ENCODE peak calls at places on chromosomes 7 and 10, in ten cellular contexts. One of them, this sample, is unnamed.

GRCh38 chr7:158828343-158829020 is 827 bp downstream of the ESYT2 start:
- DNase-seq in fibroblast of lung: no peak
- DNase-seq in foreskin fibroblast: no peak
- DNase-seq in fibroblast of the aortic adventitia: no peak
- DNase-seq in heart right ventricle: peak
- DNase-seq in esophagus squamous epithelium: no peak
- DNase-seq in GM20000: peak
- DNase-seq in Peyer's patch: peak
- DNase-seq in CD8-positive, alpha-beta T cell: no peak
- DNase-seq in MCF 10A: no peak
- DNase-seq in this sample: no peak

GRCh38 chr7:35593896-35594295 is 101.0 kb downstream of the HERPUD2 start:
- DNase-seq in fibroblast of lung: no peak
- DNase-seq in foreskin fibroblast: no peak
- DNase-seq in fibroblast of the aortic adventitia: no peak
- DNase-seq in heart right ventricle: no peak
- DNase-seq in esophagus squamous epithelium: no peak
- DNase-seq in GM20000: peak
- DNase-seq in Peyer's patch: no peak
- DNase-seq in CD8-positive, alpha-beta T cell: no peak
- DNase-seq in MCF 10A: peak
- DNase-seq in this sample: no peak

GRCh38 chr10:99937630-99938029 is 72.1 kb downstream of the DNMBP start:
- DNase-seq in fibroblast of lung: no peak
- DNase-seq in foreskin fibroblast: no peak
- DNase-seq in fibroblast of the aortic adventitia: no peak
- DNase-seq in heart right ventricle: no peak
- DNase-seq in esophagus squamous epithelium: no peak
- DNase-seq in GM20000: peak
- DNase-seq in Peyer's patch: no peak
- DNase-seq in CD8-positive, alpha-beta T cell: no peak
- DNase-seq in MCF 10A: no peak
- DNase-seq in this sample: no peak

GRCh38 chr7:723541-723940 is 3.0 kb upstream of the DNAAF5 start:
- DNase-seq in fibroblast of lung: no peak
- DNase-seq in foreskin fibroblast: no peak
- DNase-seq in fibroblast of the aortic adventitia: no peak
- DNase-seq in heart right ventricle: no peak
- DNase-seq in esophagus squamous epithelium: no peak
- DNase-seq in GM20000: no peak
- DNase-seq in Peyer's patch: no peak
- DNase-seq in CD8-positive, alpha-beta T cell: no peak
- DNase-seq in MCF 10A: no peak
- DNase-seq in this sample: no peak

GRCh38 chr10:32446701-32447406 is 914 bp downstream of the CCDC7 start:
- DNase-seq in fibroblast of lung: peak
- DNase-seq in foreskin fibroblast: no peak
- DNase-seq in fibroblast of the aortic adventitia: peak
- DNase-seq in heart right ventricle: no peak
- DNase-seq in esophagus squamous epithelium: no peak
- DNase-seq in GM20000: peak
- DNase-seq in Peyer's patch: no peak
- DNase-seq in CD8-positive, alpha-beta T cell: no peak
- DNase-seq in MCF 10A: peak
- DNase-seq in this sample: no peak

GRCh38 chr7:158821173-158822021 is 7.9 kb downstream of the ESYT2 start:
- DNase-seq in fibroblast of lung: peak
- DNase-seq in foreskin fibroblast: peak
- DNase-seq in fibroblast of the aortic adventitia: peak
- DNase-seq in heart right ventricle: no peak
- DNase-seq in esophagus squamous epithelium: no peak
- DNase-seq in GM20000: no peak
- DNase-seq in Peyer's patch: no peak
- DNase-seq in CD8-positive, alpha-beta T cell: no peak
- DNase-seq in MCF 10A: peak
- DNase-seq in this sample: peak

GRCh38 chr10:63115732-63116383 is 17.3 kb upstream of the NRBF2 start:
- DNase-seq in fibroblast of lung: peak
- DNase-seq in foreskin fibroblast: peak
- DNase-seq in fibroblast of the aortic adventitia: peak
- DNase-seq in heart right ventricle: peak
- DNase-seq in esophagus squamous epithelium: no peak
- DNase-seq in GM20000: no peak
- DNase-seq in Peyer's patch: no peak
- DNase-seq in CD8-positive, alpha-beta T cell: no peak
- DNase-seq in MCF 10A: peak
- DNase-seq in this sample: peak

GRCh38 chr10:11093733-11094132 is 76.1 kb downstream of the CELF2 start:
- DNase-seq in fibroblast of lung: no peak
- DNase-seq in foreskin fibroblast: no peak
- DNase-seq in fibroblast of the aortic adventitia: no peak
- DNase-seq in heart right ventricle: no peak
- DNase-seq in esophagus squamous epithelium: no peak
- DNase-seq in GM20000: no peak
- DNase-seq in Peyer's patch: no peak
- DNase-seq in CD8-positive, alpha-beta T cell: no peak
- DNase-seq in MCF 10A: no peak
- DNase-seq in this sample: no peak

GRCh38 chr7:114631249-114631822 is 216.7 kb downstream of the FOXP2 start:
- DNase-seq in fibroblast of lung: no peak
- DNase-seq in foreskin fibroblast: no peak
- DNase-seq in fibroblast of the aortic adventitia: no peak
- DNase-seq in heart right ventricle: no peak
- DNase-seq in esophagus squamous epithelium: no peak
- DNase-seq in GM20000: no peak
- DNase-seq in Peyer's patch: no peak
- DNase-seq in CD8-positive, alpha-beta T cell: no peak
- DNase-seq in MCF 10A: no peak
- DNase-seq in this sample: no peak

GRCh38 chr7:25389489-25390106 is 161.3 kb upstream of the NPVF start:
- DNase-seq in fibroblast of lung: peak
- DNase-seq in foreskin fibroblast: peak
- DNase-seq in fibroblast of the aortic adventitia: peak
- DNase-seq in heart right ventricle: peak
- DNase-seq in esophagus squamous epithelium: no peak
- DNase-seq in GM20000: peak
- DNase-seq in Peyer's patch: no peak
- DNase-seq in CD8-positive, alpha-beta T cell: no peak
- DNase-seq in MCF 10A: peak
- DNase-seq in this sample: no peak

GRCh38 chr7:155754165-155754564 is 58.1 kb downstream of the SHH start:
- DNase-seq in fibroblast of lung: no peak
- DNase-seq in foreskin fibroblast: no peak
- DNase-seq in fibroblast of the aortic adventitia: no peak
- DNase-seq in heart right ventricle: no peak
- DNase-seq in esophagus squamous epithelium: no peak
- DNase-seq in GM20000: no peak
- DNase-seq in Peyer's patch: no peak
- DNase-seq in CD8-positive, alpha-beta T cell: no peak
- DNase-seq in MCF 10A: no peak
- DNase-seq in this sample: no peak

GRCh38 chr7:30225863-30226361 is 58.5 kb upstream of the ZNRF2 start:
- DNase-seq in fibroblast of lung: peak
- DNase-seq in foreskin fibroblast: no peak
- DNase-seq in fibroblast of the aortic adventitia: peak
- DNase-seq in heart right ventricle: peak
- DNase-seq in esophagus squamous epithelium: peak
- DNase-seq in GM20000: peak
- DNase-seq in Peyer's patch: no peak
- DNase-seq in CD8-positive, alpha-beta T cell: no peak
- DNase-seq in MCF 10A: peak
- DNase-seq in this sample: no peak

GRCh38 chr7:30147785-30148184 is 13.0 kb downstream of the MTURN start:
- DNase-seq in fibroblast of lung: no peak
- DNase-seq in foreskin fibroblast: no peak
- DNase-seq in fibroblast of the aortic adventitia: no peak
- DNase-seq in heart right ventricle: no peak
- DNase-seq in esophagus squamous epithelium: no peak
- DNase-seq in GM20000: no peak
- DNase-seq in Peyer's patch: no peak
- DNase-seq in CD8-positive, alpha-beta T cell: no peak
- DNase-seq in MCF 10A: no peak
- DNase-seq in this sample: no peak

GRCh38 chr10:129031233-129032150 is 435.5 kb upstream of the MGMT start:
- DNase-seq in fibroblast of lung: peak
- DNase-seq in foreskin fibroblast: no peak
- DNase-seq in fibroblast of the aortic adventitia: peak
- DNase-seq in heart right ventricle: peak
- DNase-seq in esophagus squamous epithelium: no peak
- DNase-seq in GM20000: peak
- DNase-seq in Peyer's patch: no peak
- DNase-seq in CD8-positive, alpha-beta T cell: no peak
- DNase-seq in MCF 10A: peak
- DNase-seq in this sample: no peak

GRCh38 chr7:76300210-76300731 is 2.2 kb upstream of the HSPB1 start:
- DNase-seq in fibroblast of lung: peak
- DNase-seq in foreskin fibroblast: peak
- DNase-seq in fibroblast of the aortic adventitia: peak
- DNase-seq in heart right ventricle: no peak
- DNase-seq in esophagus squamous epithelium: no peak
- DNase-seq in GM20000: no peak
- DNase-seq in Peyer's patch: peak
- DNase-seq in CD8-positive, alpha-beta T cell: no peak
- DNase-seq in MCF 10A: peak
- DNase-seq in this sample: peak

GRCh38 chr7:2431260-2431867 is 28.0 kb downstream of the CHST12 start:
- DNase-seq in fibroblast of lung: no peak
- DNase-seq in foreskin fibroblast: no peak
- DNase-seq in fibroblast of the aortic adventitia: no peak
- DNase-seq in heart right ventricle: no peak
- DNase-seq in esophagus squamous epithelium: no peak
- DNase-seq in GM20000: peak
- DNase-seq in Peyer's patch: no peak
- DNase-seq in CD8-positive, alpha-beta T cell: peak
- DNase-seq in MCF 10A: peak
- DNase-seq in this sample: no peak

GRCh38 chr7:46054290-46054689 is 133.2 kb upstream of the IGFBP3 start:
- DNase-seq in fibroblast of lung: no peak
- DNase-seq in foreskin fibroblast: no peak
- DNase-seq in fibroblast of the aortic adventitia: peak
- DNase-seq in heart right ventricle: peak
- DNase-seq in esophagus squamous epithelium: no peak
- DNase-seq in GM20000: no peak
- DNase-seq in Peyer's patch: no peak
- DNase-seq in CD8-positive, alpha-beta T cell: no peak
- DNase-seq in MCF 10A: no peak
- DNase-seq in this sample: no peak

GRCh38 chr10:82813856-82814255 is 938.9 kb downstream of the NRG3 start:
- DNase-seq in fibroblast of lung: peak
- DNase-seq in foreskin fibroblast: peak
- DNase-seq in fibroblast of the aortic adventitia: peak
- DNase-seq in heart right ventricle: no peak
- DNase-seq in esophagus squamous epithelium: no peak
- DNase-seq in GM20000: no peak
- DNase-seq in Peyer's patch: no peak
- DNase-seq in CD8-positive, alpha-beta T cell: no peak
- DNase-seq in MCF 10A: peak
- DNase-seq in this sample: peak

GRCh38 chr10:81498152-81498551 is 376.8 kb upstream of the NRG3 start:
- DNase-seq in fibroblast of lung: no peak
- DNase-seq in foreskin fibroblast: no peak
- DNase-seq in fibroblast of the aortic adventitia: no peak
- DNase-seq in heart right ventricle: no peak
- DNase-seq in esophagus squamous epithelium: no peak
- DNase-seq in GM20000: no peak
- DNase-seq in Peyer's patch: no peak
- DNase-seq in CD8-positive, alpha-beta T cell: no peak
- DNase-seq in MCF 10A: peak
- DNase-seq in this sample: no peak

GRCh38 chr10:35613597-35614226 is 8.6 kb downstream of the GJD4 start:
- DNase-seq in fibroblast of lung: peak
- DNase-seq in foreskin fibroblast: peak
- DNase-seq in fibroblast of the aortic adventitia: peak
- DNase-seq in heart right ventricle: no peak
- DNase-seq in esophagus squamous epithelium: no peak
- DNase-seq in GM20000: no peak
- DNase-seq in Peyer's patch: no peak
- DNase-seq in CD8-positive, alpha-beta T cell: no peak
- DNase-seq in MCF 10A: peak
- DNase-seq in this sample: peak
- TF ChIP-seq CTCF in fibroblast of lung: peak
- TF ChIP-seq CTCF in foreskin fibroblast: peak
- TF ChIP-seq CTCF in fibroblast of the aortic adventitia: peak
- TF ChIP-seq CTCF in heart right ventricle: no peak
- TF ChIP-seq CTCF in esophagus squamous epithelium: no peak
- TF ChIP-seq CTCF in GM20000: no peak
- TF ChIP-seq CTCF in Peyer's patch: no peak
- TF ChIP-seq CTCF in CD8-positive, alpha-beta T cell: no peak
- TF ChIP-seq CTCF in MCF 10A: peak
- TF ChIP-seq CTCF in this sample: peak

GRCh38 chr7:142540371-142540770 is 208.9 kb upstream of the PRSS1 start:
- DNase-seq in fibroblast of lung: no peak
- DNase-seq in foreskin fibroblast: no peak
- DNase-seq in fibroblast of the aortic adventitia: no peak
- DNase-seq in heart right ventricle: no peak
- DNase-seq in esophagus squamous epithelium: no peak
- DNase-seq in GM20000: no peak
- DNase-seq in Peyer's patch: no peak
- DNase-seq in CD8-positive, alpha-beta T cell: no peak
- DNase-seq in MCF 10A: no peak
- DNase-seq in this sample: no peak
- TF ChIP-seq CTCF in fibroblast of lung: no peak
- TF ChIP-seq CTCF in foreskin fibroblast: no peak
- TF ChIP-seq CTCF in fibroblast of the aortic adventitia: no peak
- TF ChIP-seq CTCF in heart right ventricle: no peak
- TF ChIP-seq CTCF in esophagus squamous epithelium: no peak
- TF ChIP-seq CTCF in GM20000: no peak
- TF ChIP-seq CTCF in Peyer's patch: no peak
- TF ChIP-seq CTCF in CD8-positive, alpha-beta T cell: no peak
- TF ChIP-seq CTCF in MCF 10A: no peak
- TF ChIP-seq CTCF in this sample: no peak

GRCh38 chr7:151060416-151061234 is 1.2 kb downstream of the SLC4A2 start:
- DNase-seq in fibroblast of lung: no peak
- DNase-seq in foreskin fibroblast: peak
- DNase-seq in fibroblast of the aortic adventitia: peak
- DNase-seq in heart right ventricle: no peak
- DNase-seq in esophagus squamous epithelium: no peak
- DNase-seq in GM20000: peak
- DNase-seq in Peyer's patch: no peak
- DNase-seq in CD8-positive, alpha-beta T cell: no peak
- DNase-seq in MCF 10A: peak
- DNase-seq in this sample: no peak
- TF ChIP-seq CTCF in fibroblast of lung: peak
- TF ChIP-seq CTCF in foreskin fibroblast: no peak
- TF ChIP-seq CTCF in fibroblast of the aortic adventitia: no peak
- TF ChIP-seq CTCF in heart right ventricle: no peak
- TF ChIP-seq CTCF in esophagus squamous epithelium: no peak
- TF ChIP-seq CTCF in GM20000: peak
- TF ChIP-seq CTCF in Peyer's patch: no peak
- TF ChIP-seq CTCF in CD8-positive, alpha-beta T cell: no peak
- TF ChIP-seq CTCF in MCF 10A: no peak
- TF ChIP-seq CTCF in this sample: peak

DNA sequence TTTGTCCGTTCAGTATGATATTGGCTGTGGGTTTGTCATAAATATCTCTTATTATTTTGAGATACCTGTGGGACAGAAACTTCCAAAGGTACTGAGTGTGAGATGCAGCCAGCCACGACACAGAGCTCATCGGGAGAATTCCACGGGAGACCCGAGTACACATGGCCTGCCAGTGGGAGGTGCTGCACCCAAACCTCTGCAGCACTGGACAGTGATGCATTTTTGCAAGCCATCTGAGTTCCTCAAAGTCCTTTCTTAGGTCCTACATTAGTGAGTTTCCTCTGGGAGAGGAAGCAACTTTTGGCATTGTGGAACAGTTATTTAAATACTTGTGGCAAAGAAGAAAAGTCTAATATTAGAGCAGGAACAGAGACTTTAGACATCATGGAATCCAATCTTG is 77.5 kb downstream of the ARID5B start:
- DNase-seq in fibroblast of lung: no peak
- DNase-seq in foreskin fibroblast: no peak
- DNase-seq in fibroblast of the aortic adventitia: no peak
- DNase-seq in heart right ventricle: peak
- DNase-seq in esophagus squamous epithelium: no peak
- DNase-seq in GM20000: no peak
- DNase-seq in Peyer's patch: no peak
- DNase-seq in CD8-positive, alpha-beta T cell: no peak
- DNase-seq in MCF 10A: no peak
- DNase-seq in this sample: no peak
- TF ChIP-seq CTCF in fibroblast of lung: no peak
- TF ChIP-seq CTCF in foreskin fibroblast: no peak
- TF ChIP-seq CTCF in fibroblast of the aortic adventitia: no peak
- TF ChIP-seq CTCF in heart right ventricle: no peak
- TF ChIP-seq CTCF in esophagus squamous epithelium: peak
- TF ChIP-seq CTCF in GM20000: no peak
- TF ChIP-seq CTCF in Peyer's patch: peak
- TF ChIP-seq CTCF in CD8-positive, alpha-beta T cell: no peak
- TF ChIP-seq CTCF in MCF 10A: no peak
- TF ChIP-seq CTCF in this sample: no peak